ENCODE peak calls at places on chromosomes 1 and 21, in six cellular contexts. R is ACHN; M is NCI-H1105; D is activated T-helper 1 cell treated with anti-CD3 and anti-CD28 coated beads, Interleukin-12 subunit alpha, Interleukin-12 subunit beta, Interleukin-2, Interleukin-4 antibody, amounts not matched to agents 30 ng/mL and 10 ng/mL and 1 ng/mL, durations not matched to agents 14 hours and 24 hours and 36 hours; H is neural progenitor cell; L is hippocampal formation. O is an unnamed sample.

GRCh38 chr1:210244746-210245367 is 12.3 kb downstream of the SERTAD4 start:
- DNase-seq in R (peak), M (no peak), D (no peak), H (no peak), L (no peak), O (no peak)

GRCh38 chr1:53246261-53247134 is 8.2 kb upstream of the MAGOH start:
- DNase-seq in R (peak), M (no peak), D (no peak), H (no peak), L (no peak), O (no peak)

GRCh38 chr1:219281834-219282233 is 108.2 kb downstream of the LYPLAL1 start:
- DNase-seq in R (no peak), M (no peak), D (no peak), H (no peak), L (no peak), O (no peak)

GRCh38 chr1:42777860-42778259 is 6.9 kb upstream of the TMEM269 start:
- DNase-seq in R (peak), M (no peak), D (peak), H (peak), L (no peak), O (no peak)

GRCh38 chr1:231553320-231553719 is 24.9 kb downstream of the TSNAX start:
- DNase-seq in R (no peak), M (no peak), D (no peak), H (no peak), L (no peak), O (no peak)

GRCh38 chr1:30807318-30808066 is 49.9 kb upstream of the LAPTM5 start:
- DNase-seq in R (no peak), M (peak), D (no peak), H (no peak), L (no peak), O (no peak)

GRCh38 chr1:161402446-161402845 is 34.8 kb upstream of the CFAP126 start:
- DNase-seq in R (no peak), M (no peak), D (no peak), H (no peak), L (no peak), O (no peak)

GRCh38 chr1:56054959-56055358 is 524.4 kb downstream of the PLPP3 start:
- DNase-seq in R (no peak), M (no peak), D (no peak), H (no peak), L (no peak), O (no peak)

GRCh38 chr1:234533975-234534876 is 55.2 kb upstream of the TARBP1 start:
- DNase-seq in R (no peak), M (peak), D (no peak), H (no peak), L (peak), O (peak)

GRCh38 chr1:96306809-96307208 is 414.8 kb upstream of the PTBP2 start:
- DNase-seq in R (no peak), M (no peak), D (no peak), H (no peak), L (no peak), O (no peak)

GRCh38 chr1:43531906-43532584 is 1.4 kb downstream of the PTPRF start:
- DNase-seq in R (peak), M (no peak), D (no peak), H (peak), L (no peak), O (no peak)

GRCh38 chr21:32597205-32597604 is 11.9 kb upstream of the TCP10L start:
- DNase-seq in R (peak), M (no peak), D (no peak), H (no peak), L (no peak), O (no peak)

GRCh38 chr1:198656500-198656932 is 17.7 kb downstream of the PTPRC start:
- DNase-seq in R (no peak), M (no peak), D (peak), H (no peak), L (no peak), O (peak)

GRCh38 chr1:245396615-245397014 is 241.8 kb downstream of the KIF26B start:
- DNase-seq in R (no peak), M (no peak), D (no peak), H (no peak), L (no peak), O (no peak)

GRCh38 chr1:155051777-155052398 is 772 bp downstream of the ADAM15 start:
- DNase-seq in R (peak), M (peak), D (peak), H (peak), L (peak), O (no peak)

GRCh38 chr1:163227126-163227525 is 24.4 kb upstream of the RGS5 start:
- DNase-seq in R (no peak), M (no peak), D (no peak), H (no peak), L (no peak), O (no peak)

GRCh38 chr1:93180723-93181613 is at the start of gene CCDC18:
- DNase-seq in R (peak), M (peak), D (peak), H (no peak), L (no peak), O (no peak)

GRCh38 chr1:160639652-160640051 is 7.2 kb downstream of the SLAMF1 start:
- DNase-seq in R (no peak), M (no peak), D (no peak), H (no peak), L (no peak), O (no peak)

GRCh38 chr1:41846595-41846994 is 72.1 kb downstream of the HIVEP3 start:
- DNase-seq in R (no peak), M (no peak), D (no peak), H (no peak), L (no peak), O (no peak)

GRCh38 chr1:1547476-1547875 is 7.1 kb upstream of the TMEM240 start:
- DNase-seq in R (no peak), M (no peak), D (no peak), H (no peak), L (no peak), O (no peak)

GRCh38 chr1:172719694-172720138 is 60.8 kb downstream of the FASLG start:
- DNase-seq in R (peak), M (no peak), D (no peak), H (peak), L (no peak), O (no peak)

GRCh38 chr1:53076165-53076564 is 14.2 kb downstream of the PODN start:
- DNase-seq in R (no peak), M (no peak), D (no peak), H (no peak), L (no peak), O (no peak)

GRCh38 chr1:82565546-82565945 is 764.8 kb downstream of the ADGRL2 start:
- DNase-seq in R (peak), M (peak), D (no peak), H (no peak), L (no peak), O (no peak)

GRCh38 chr1:29688477-29689365 is 452.4 kb downstream of the PTPRU start:
- DNase-seq in R (no peak), M (no peak), D (peak), H (no peak), L (no peak), O (no peak)

GRCh38 chr1:6653651-6654290 is 29.1 kb downstream of the THAP3 start:
- DNase-seq in R (no peak), M (no peak), D (no peak), H (no peak), L (peak), O (no peak)

GRCh38 chr1:211734791-211735190 is 59.4 kb upstream of the NEK2 start:
- DNase-seq in R (no peak), M (peak), D (no peak), H (no peak), L (no peak), O (no peak)

GRCh38 chr1:41647202-41648135 is 163.0 kb upstream of the EDN2 start:
- DNase-seq in R (no peak), M (no peak), D (no peak), H (no peak), L (no peak), O (no peak)

GRCh38 chr1:241408170-241408569 is 51.2 kb upstream of the RGS7 start:
- DNase-seq in R (peak), M (no peak), D (no peak), H (peak), L (no peak), O (no peak)

GRCh38 chr1:113934511-113935055 is 5.5 kb downstream of the HIPK1 start:
- DNase-seq in R (no peak), M (no peak), D (no peak), H (no peak), L (no peak), O (no peak)

GRCh38 chr1:64308856-64309255 is 105.4 kb downstream of the UBE2U start:
- DNase-seq in R (no peak), M (no peak), D (no peak), H (no peak), L (no peak), O (no peak)

GRCh38 chr1:18922319-18922726 is 20.0 kb upstream of the ALDH4A1 start:
- DNase-seq in R (no peak), M (no peak), D (no peak), H (peak), L (peak), O (no peak)

GRCh38 chr1:109208847-109209463 is 4.8 kb upstream of the SARS1 start:
- DNase-seq in R (no peak), M (no peak), D (no peak), H (no peak), L (no peak), O (no peak)

GRCh38 chr1:17201201-17202021 is 3.5 kb upstream of the PADI1 start:
- DNase-seq in R (peak), M (no peak), D (no peak), H (no peak), L (no peak), O (peak)

GRCh38 chr1:205583461-205584130 is 48.2 kb downstream of the ELK4 start:
- DNase-seq in R (no peak), M (no peak), D (no peak), H (no peak), L (no peak), O (no peak)

GRCh38 chr1:183222909-183223308 is 36.8 kb downstream of the LAMC2 start:
- DNase-seq in R (no peak), M (no peak), D (no peak), H (no peak), L (no peak), O (no peak)

GRCh38 chr21:45089964-45090363 is 15.6 kb downstream of the ADARB1 start:
- DNase-seq in R (no peak), M (no peak), D (no peak), H (no peak), L (no peak), O (no peak)